ENCODE peak calls at places on chromosome 11, in four cellular contexts. C is HCT116, F is K562, U is H1. G is an unnamed sample.

GRCh38 chr11:12280838-12281565 is 96.4 kb upstream of the PARVA start:
- DNase-seq in C (no peak), F (no peak), U (no peak), G (no peak)

GRCh38 chr11:68903631-68904457 is at the start of the genes IGHMBP2 and MRPL21:
- DNase-seq in C (peak; percentile 70), F (peak; percentile 93), U (peak; percentile 38), G (peak; percentile 80)

GRCh38 chr11:8615633-8616032 is 21.6 kb upstream of the STK33 start:
- DNase-seq in C (no peak), F (no peak), U (no peak), G (no peak)

GRCh38 chr11:113896156-113896879 is 8.3 kb upstream of the HTR3B start:
- DNase-seq in C (peak; percentile 10), F (peak; percentile 57), U (no peak), G (no peak)

GRCh38 chr11:71334191-71334590 is 81.8 kb upstream of the SHANK2 start:
- DNase-seq in C (no peak), F (no peak), U (no peak), G (no peak)

GRCh38 chr11:69867076-69868002 is 48.1 kb upstream of the FGF3 start:
- DNase-seq in C (no peak), F (no peak), U (no peak), G (no peak)

GRCh38 chr11:131867457-131868257 is 497.2 kb downstream of the NTM start:
- DNase-seq in C (no peak), F (peak; percentile 1), U (peak; percentile 68), G (peak; percentile 84)

GRCh38 chr11:125871391-125872137 is 15.9 kb upstream of the HYLS1 start:
- DNase-seq in C (peak; percentile 29), F (peak; percentile 55), U (no peak), G (peak; percentile 25)

GRCh38 chr11:1150769-1151365 is 6.9 kb upstream of the MUC5AC start:
- DNase-seq in C (no peak), F (no peak), U (no peak), G (no peak)

GRCh38 chr11:120343429-120343828 is 7.2 kb downstream of the ARHGEF12 start:
- DNase-seq in C (no peak), F (no peak), U (no peak), G (no peak)

GRCh38 chr11:115238802-115239201 is 265.4 kb downstream of the CADM1 start:
- DNase-seq in C (no peak), F (no peak), U (no peak), G (no peak)

GRCh38 chr11:98740335-98740734 is 280.4 kb upstream of the CNTN5 start:
- DNase-seq in C (no peak), F (no peak), U (no peak), G (no peak)

GRCh38 chr11:70751142-70751734 is 352.9 kb downstream of the CTTN start:
- DNase-seq in C (no peak), F (no peak), U (no peak), G (no peak)

GRCh38 chr11:121352301-121352891 is 59.8 kb downstream of the SC5D start:
- DNase-seq in C (no peak), F (no peak), U (no peak), G (no peak)

GRCh38 chr11:88631497-88631896 is 294.0 kb upstream of the CTSC start:
- DNase-seq in C (peak; percentile 1), F (no peak), U (peak; percentile 23), G (peak; percentile 60)

GRCh38 chr11:104965735-104966134 is 2.6 kb downstream of the CASP4 start:
- DNase-seq in C (no peak), F (no peak), U (no peak), G (no peak)

GRCh38 chr11:104968856-104969776 is 742 bp upstream of the CASP4 start:
- DNase-seq in C (no peak), F (no peak), U (peak; percentile 21), G (no peak)

GRCh38 chr11:104967493-104968364 is 645 bp downstream of the CASP4 start:
- DNase-seq in C (no peak), F (no peak), U (no peak), G (no peak)

GRCh38 chr11:104970756-104971155 is 2.4 kb upstream of the CASP4 start:
- DNase-seq in C (no peak), F (no peak), U (no peak), G (no peak)

GRCh38 chr11:104968365-104968855 is at the start of gene CASP4:
- DNase-seq in C (peak; percentile 18), F (no peak), U (no peak), G (no peak)
- TF ChIP-seq ZNF274 in C (no peak), F (no peak), U (no peak), G (no peak)

GRCh38 chr11:112538529-112538928 is 277.9 kb upstream of the PLET1 start:
- DNase-seq in C (no peak), F (no peak), U (no peak), G (no peak)
- H3K4me1 ChIP-seq in C (no peaks in the 10 kb centered on the region), F (no peaks in the 10 kb centered on the region), U (no peaks in the 10 kb centered on the region), G (no peaks in the 10 kb centered on the region)

GRCh38 chr11:79626135-79626748 is 185.4 kb upstream of the TENM4 start:
- DNase-seq in C (no peak), F (no peak), U (no peak), G (no peak)
- TF ChIP-seq ZNF274 in C (no peak), F (no peak), U (no peak), G (no peak)

GRCh38 chr11:4454031-4454430 is 4.9 kb downstream of the OR52K2 start:
- DNase-seq in C (no peak), F (no peak), U (no peak), G (no peak)

GRCh38 chr11:4459470-4459869 is 10.4 kb downstream of the OR52K2 start:
- DNase-seq in C (no peak), F (no peak), U (no peak), G (no peak)

GRCh38 chr11:4453118-4453517 is 4.0 kb downstream of the OR52K2 start:
- DNase-seq in C (no peak), F (no peak), U (no peak), G (no peak)

GRCh38 chr11:4455439-4455838 is 6.3 kb downstream of the OR52K2 start:
- DNase-seq in C (no peak), F (no peak), U (no peak), G (no peak)
- H3K4me1 ChIP-seq in C (no peaks in the 10 kb centered on the region), F (no peaks in the 10 kb centered on the region), U (no peaks in the 10 kb centered on the region), G (no peaks in the 10 kb centered on the region)